ENCODE peak calls at places on chromosomes 1 and 21, in seven cellular contexts. One of them, this sample, is unnamed.

GRCh38 chr1:232283864-232284263 is 346.1 kb downstream of the SIPA1L2 start:
- DNase-seq in Peyer's patch: no peak
- DNase-seq in adrenal gland: no peak
- DNase-seq in body of pancreas: no peak
- DNase-seq in HCT116: no peak
- DNase-seq in heart left ventricle: no peak
- DNase-seq in NB4: peak; percentile 89
- DNase-seq in this sample: no peak

GRCh38 chr1:86472165-86472564 is 3.4 kb downstream of the CLCA1 start:
- DNase-seq in HCT116: no peak
- DNase-seq in NB4: no peak
- DNase-seq in body of pancreas: no peak
- DNase-seq in Peyer's patch: no peak
- DNase-seq in heart left ventricle: no peak
- DNase-seq in adrenal gland: no peak
- DNase-seq in this sample: no peak

GRCh38 chr1:38444311-38444710 is 397.7 kb upstream of the POU3F1 start:
- DNase-seq in heart left ventricle: no peak
- DNase-seq in HCT116: no peak
- DNase-seq in NB4: no peak
- DNase-seq in Peyer's patch: no peak
- DNase-seq in body of pancreas: no peak
- DNase-seq in adrenal gland: no peak
- DNase-seq in this sample: no peak

GRCh38 chr1:98210064-98210463 is 289.2 kb upstream of the DPYD start:
- DNase-seq in Peyer's patch: no peak
- DNase-seq in body of pancreas: no peak
- DNase-seq in HCT116: no peak
- DNase-seq in NB4: no peak
- DNase-seq in adrenal gland: no peak
- DNase-seq in heart left ventricle: no peak
- DNase-seq in this sample: no peak

GRCh38 chr1:16922466-16922865 is 735 bp downstream of the CROCC start:
- DNase-seq in body of pancreas: no peak
- DNase-seq in adrenal gland: no peak
- DNase-seq in NB4: no peak
- DNase-seq in heart left ventricle: peak; percentile 17
- DNase-seq in HCT116: no peak
- DNase-seq in Peyer's patch: peak; percentile 43
- DNase-seq in this sample: no peak

GRCh38 chr1:178632619-178633018 is 92.4 kb upstream of the RALGPS2 start:
- DNase-seq in heart left ventricle: no peak
- DNase-seq in body of pancreas: no peak
- DNase-seq in NB4: no peak
- DNase-seq in adrenal gland: no peak
- DNase-seq in Peyer's patch: no peak
- DNase-seq in HCT116: no peak
- DNase-seq in this sample: no peak

GRCh38 chr21:21921410-21922232 is 923.4 kb downstream of the NCAM2 start:
- DNase-seq in Peyer's patch: no peak
- DNase-seq in HCT116: no peak
- DNase-seq in heart left ventricle: no peak
- DNase-seq in body of pancreas: no peak
- DNase-seq in NB4: peak; percentile 11
- DNase-seq in adrenal gland: no peak
- DNase-seq in this sample: no peak

GRCh38 chr1:7407547-7407895 is 363.6 kb upstream of the VAMP3 start:
- DNase-seq in HCT116: no peak
- DNase-seq in heart left ventricle: no peak
- DNase-seq in adrenal gland: no peak
- DNase-seq in Peyer's patch: no peak
- DNase-seq in body of pancreas: no peak
- DNase-seq in NB4: no peak
- DNase-seq in this sample: peak; percentile 1

GRCh38 chr1:207398986-207399385 is 55.1 kb upstream of the CR2 start:
- DNase-seq in heart left ventricle: no peak
- DNase-seq in body of pancreas: no peak
- DNase-seq in NB4: no peak
- DNase-seq in adrenal gland: no peak
- DNase-seq in Peyer's patch: no peak
- DNase-seq in HCT116: no peak
- DNase-seq in this sample: no peak

GRCh38 chr1:58881471-58881994 is 97.7 kb upstream of the JUN start:
- DNase-seq in body of pancreas: peak; percentile 65
- DNase-seq in NB4: peak; percentile 79
- DNase-seq in HCT116: peak; percentile 57
- DNase-seq in heart left ventricle: no peak
- DNase-seq in Peyer's patch: peak; percentile 91
- DNase-seq in adrenal gland: peak; percentile 78
- DNase-seq in this sample: no peak

GRCh38 chr1:115832651-115833050 is 8.3 kb downstream of the NHLH2 start:
- DNase-seq in NB4: peak; percentile 75
- DNase-seq in HCT116: no peak
- DNase-seq in heart left ventricle: no peak
- DNase-seq in Peyer's patch: no peak
- DNase-seq in body of pancreas: no peak
- DNase-seq in adrenal gland: no peak
- DNase-seq in this sample: no peak

GRCh38 chr1:112335351-112335750 is 60.7 kb upstream of the CTTNBP2NL start:
- DNase-seq in Peyer's patch: no peak
- DNase-seq in HCT116: no peak
- DNase-seq in heart left ventricle: no peak
- DNase-seq in body of pancreas: no peak
- DNase-seq in adrenal gland: no peak
- DNase-seq in NB4: no peak
- DNase-seq in this sample: no peak

GRCh38 chr1:165073402-165074007 is 283.0 kb downstream of the LMX1A start:
- DNase-seq in heart left ventricle: no peak
- DNase-seq in body of pancreas: peak; percentile 14
- DNase-seq in NB4: peak; percentile 55
- DNase-seq in HCT116: peak; percentile 51
- DNase-seq in Peyer's patch: no peak
- DNase-seq in adrenal gland: no peak
- DNase-seq in this sample: peak; percentile 19

GRCh38 chr1:229019647-229020281 is 251.1 kb upstream of the RAB4A start:
- DNase-seq in HCT116: no peak
- DNase-seq in adrenal gland: no peak
- DNase-seq in Peyer's patch: peak; percentile 61
- DNase-seq in NB4: no peak
- DNase-seq in heart left ventricle: no peak
- DNase-seq in body of pancreas: no peak
- DNase-seq in this sample: peak; percentile 39

GRCh38 chr21:32463367-32463766 is 50.9 kb downstream of the EVA1C start:
- DNase-seq in Peyer's patch: no peak
- DNase-seq in heart left ventricle: no peak
- DNase-seq in body of pancreas: no peak
- DNase-seq in NB4: no peak
- DNase-seq in HCT116: peak; percentile 69
- DNase-seq in adrenal gland: peak; percentile 26
- DNase-seq in this sample: peak; percentile 76

GRCh38 chr1:16006552-16007485 is 2.8 kb downstream of the SRARP start:
- DNase-seq in HCT116: peak; percentile 23
- DNase-seq in NB4: no peak
- DNase-seq in body of pancreas: no peak
- DNase-seq in heart left ventricle: no peak
- DNase-seq in Peyer's patch: peak; percentile 41
- DNase-seq in adrenal gland: no peak
- DNase-seq in this sample: no peak

GRCh38 chr1:108565081-108565480 is 5.2 kb downstream of the EEIG2 start:
- DNase-seq in NB4: no peak
- DNase-seq in HCT116: no peak
- DNase-seq in heart left ventricle: no peak
- DNase-seq in body of pancreas: no peak
- DNase-seq in adrenal gland: no peak
- DNase-seq in Peyer's patch: no peak
- DNase-seq in this sample: no peak

GRCh38 chr1:16073490-16074104 is at the start of gene FAM131C:
- DNase-seq in heart left ventricle: no peak
- DNase-seq in Peyer's patch: peak; percentile 66
- DNase-seq in HCT116: no peak
- DNase-seq in NB4: peak; percentile 42
- DNase-seq in adrenal gland: no peak
- DNase-seq in body of pancreas: peak; percentile 45
- DNase-seq in this sample: no peak

GRCh38 chr1:33127001-33127823 is 46.3 kb downstream of the AZIN2 start:
- DNase-seq in body of pancreas: peak; percentile 98
- DNase-seq in Peyer's patch: peak; percentile 98
- DNase-seq in NB4: peak; percentile 99
- DNase-seq in adrenal gland: peak; percentile 99
- DNase-seq in HCT116: peak; percentile 99
- DNase-seq in heart left ventricle: peak; percentile 99
- DNase-seq in this sample: peak; percentile 97
- TF ChIP-seq POLR2A in body of pancreas: peak; percentile 82
- TF ChIP-seq POLR2A in Peyer's patch: peak; percentile 13
- TF ChIP-seq POLR2A in NB4: peak; percentile 88
- TF ChIP-seq POLR2A in adrenal gland: no peak
- TF ChIP-seq POLR2A in HCT116: peak; percentile 74
- TF ChIP-seq POLR2A in heart left ventricle: peak; percentile 64
- TF ChIP-seq POLR2A in this sample: peak; percentile 52

GRCh38 chr1:211675230-211676105 is at the start of gene NEK2:
- DNase-seq in adrenal gland: peak; percentile 95
- DNase-seq in body of pancreas: peak; percentile 90
- DNase-seq in HCT116: peak; percentile 94
- DNase-seq in heart left ventricle: peak; percentile 93
- DNase-seq in NB4: peak; percentile 95
- DNase-seq in Peyer's patch: peak; percentile 94
- DNase-seq in this sample: peak; percentile 91
- TF ChIP-seq POLR2A in adrenal gland: no peak
- TF ChIP-seq POLR2A in body of pancreas: no peak
- TF ChIP-seq POLR2A in HCT116: peak; percentile 65
- TF ChIP-seq POLR2A in heart left ventricle: no peak
- TF ChIP-seq POLR2A in NB4: peak; percentile 63
- TF ChIP-seq POLR2A in Peyer's patch: no peak
- TF ChIP-seq POLR2A in this sample: no peak

DNA sequence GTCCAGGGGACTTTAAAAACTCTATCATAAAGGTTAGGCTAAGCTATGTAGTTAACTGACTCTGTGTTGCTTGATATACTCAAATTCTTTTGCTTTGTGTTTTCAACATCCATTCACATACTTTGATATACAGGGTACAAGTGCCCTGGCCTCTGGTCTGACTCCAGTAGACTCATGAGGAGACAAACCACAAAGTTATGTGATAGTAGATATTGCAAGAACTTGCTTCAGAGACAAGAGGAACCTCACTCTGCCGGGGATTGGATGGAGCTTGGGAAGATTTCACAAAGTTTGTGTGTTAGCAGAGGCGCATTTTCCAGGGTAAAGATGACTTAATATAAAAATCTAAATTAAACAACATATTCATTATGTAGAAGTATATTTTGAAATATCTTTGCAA is 1.4 kb downstream of the GORAB start:
- DNase-seq in body of pancreas: no peak
- DNase-seq in NB4: peak; percentile 46
- DNase-seq in adrenal gland: no peak
- DNase-seq in Peyer's patch: no peak
- DNase-seq in HCT116: no peak
- DNase-seq in heart left ventricle: no peak
- DNase-seq in this sample: no peak
- TF ChIP-seq POLR2A in body of pancreas: no peak
- TF ChIP-seq POLR2A in NB4: no peak
- TF ChIP-seq POLR2A in adrenal gland: no peak
- TF ChIP-seq POLR2A in Peyer's patch: no peak
- TF ChIP-seq POLR2A in HCT116: no peak
- TF ChIP-seq POLR2A in heart left ventricle: no peak
- TF ChIP-seq POLR2A in this sample: no peak

DNA sequence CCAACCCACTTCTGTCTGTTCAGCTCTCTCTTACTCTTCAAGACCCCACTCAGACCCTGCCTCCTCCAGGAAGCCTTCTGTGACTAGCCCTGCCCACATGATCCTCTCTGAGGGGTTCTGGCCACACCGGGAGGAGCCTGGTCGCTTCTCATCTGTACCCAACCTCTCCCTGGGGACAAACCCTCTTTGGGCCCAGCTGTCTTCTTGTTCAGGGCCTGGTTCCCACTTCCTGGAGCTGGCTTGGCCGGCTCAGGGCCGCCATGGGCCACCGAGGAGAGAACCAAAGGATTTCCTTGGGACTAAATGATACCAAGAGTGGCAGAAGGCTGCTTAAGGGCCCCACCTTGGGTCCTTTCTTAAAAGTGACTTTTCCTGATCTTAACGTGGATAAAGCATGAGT is 124.7 kb upstream of the ZBTB40 start:
- DNase-seq in Peyer's patch: no peak
- DNase-seq in adrenal gland: peak; percentile 5
- DNase-seq in NB4: no peak
- DNase-seq in HCT116: no peak
- DNase-seq in body of pancreas: no peak
- DNase-seq in heart left ventricle: no peak
- DNase-seq in this sample: no peak
- TF ChIP-seq POLR2A in Peyer's patch: no peak
- TF ChIP-seq POLR2A in adrenal gland: no peak
- TF ChIP-seq POLR2A in NB4: no peak
- TF ChIP-seq POLR2A in HCT116: no peak
- TF ChIP-seq POLR2A in body of pancreas: no peak
- TF ChIP-seq POLR2A in heart left ventricle: no peak
- TF ChIP-seq POLR2A in this sample: no peak

GRCh38 chr1:236398538-236398937 is 4.5 kb downstream of the EDARADD start:
- DNase-seq in body of pancreas: no peak
- DNase-seq in HCT116: no peak
- DNase-seq in Peyer's patch: no peak
- DNase-seq in adrenal gland: no peak
- DNase-seq in NB4: no peak
- DNase-seq in heart left ventricle: no peak
- DNase-seq in this sample: no peak
- TF ChIP-seq POLR2A in body of pancreas: no peak
- TF ChIP-seq POLR2A in HCT116: no peak
- TF ChIP-seq POLR2A in Peyer's patch: no peak
- TF ChIP-seq POLR2A in adrenal gland: no peak
- TF ChIP-seq POLR2A in NB4: no peak
- TF ChIP-seq POLR2A in heart left ventricle: no peak
- TF ChIP-seq POLR2A in this sample: no peak

DNA sequence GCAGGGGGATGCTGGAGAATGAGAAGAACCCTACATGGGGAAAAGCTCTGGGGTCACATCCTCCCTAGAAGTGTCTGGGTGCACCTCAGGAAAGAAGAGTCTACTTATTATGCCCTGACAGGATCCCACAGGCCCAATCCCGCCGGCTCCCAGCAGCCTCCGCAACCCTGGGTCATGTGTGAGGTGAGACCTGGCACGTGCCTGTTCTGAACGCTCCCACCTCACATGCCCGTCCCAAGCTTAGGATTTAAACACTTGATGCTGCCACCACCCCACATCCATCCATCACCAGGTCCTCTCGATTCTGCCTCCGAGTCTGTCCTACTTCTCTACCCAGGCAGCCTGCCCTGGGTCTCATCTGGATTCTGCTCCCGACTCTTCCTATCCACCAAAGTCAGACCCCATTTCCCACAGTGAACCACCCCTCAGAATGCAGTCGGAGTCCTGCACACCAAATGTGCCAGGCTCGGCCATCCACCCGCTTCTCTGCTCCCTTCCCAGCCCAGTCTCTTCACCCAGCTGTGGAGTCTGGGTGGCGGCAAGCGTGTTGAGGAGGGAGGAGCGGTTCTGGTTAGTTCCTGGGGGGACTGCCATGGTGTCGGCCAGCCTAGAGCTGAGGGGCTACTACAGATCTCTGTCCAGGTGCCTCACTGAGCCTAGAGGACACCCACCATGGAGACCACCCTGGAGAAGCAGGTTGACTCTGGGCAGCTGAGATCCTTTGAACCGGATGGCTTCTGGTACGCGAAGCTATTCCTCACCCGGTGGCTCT is 23.9 kb downstream of the SLC2A1 start:
- DNase-seq in heart left ventricle: no peak
- DNase-seq in body of pancreas: peak; percentile 6
- DNase-seq in NB4: no peak
- DNase-seq in Peyer's patch: no peak
- DNase-seq in adrenal gland: no peak
- DNase-seq in HCT116: no peak
- DNase-seq in this sample: no peak
- TF ChIP-seq POLR2A in heart left ventricle: no peak
- TF ChIP-seq POLR2A in body of pancreas: no peak
- TF ChIP-seq POLR2A in NB4: no peak
- TF ChIP-seq POLR2A in Peyer's patch: no peak
- TF ChIP-seq POLR2A in adrenal gland: no peak
- TF ChIP-seq POLR2A in HCT116: no peak
- TF ChIP-seq POLR2A in this sample: no peak

GRCh38 chr1:36450270-36450918 is at the start of gene OSCP1:
- DNase-seq in heart left ventricle: peak; percentile 98
- DNase-seq in Peyer's patch: peak; percentile 96
- DNase-seq in adrenal gland: peak; percentile 98
- DNase-seq in HCT116: peak; percentile 90
- DNase-seq in body of pancreas: peak; percentile 94
- DNase-seq in NB4: peak; percentile 93
- DNase-seq in this sample: peak; percentile 96
- TF ChIP-seq POLR2A in heart left ventricle: peak; percentile 93
- TF ChIP-seq POLR2A in Peyer's patch: peak; percentile 82
- TF ChIP-seq POLR2A in adrenal gland: peak; percentile 84
- TF ChIP-seq POLR2A in HCT116: peak; percentile 60
- TF ChIP-seq POLR2A in body of pancreas: peak; percentile 89
- TF ChIP-seq POLR2A in NB4: no peak
- TF ChIP-seq POLR2A in this sample: peak; percentile 91